ENCODE peak calls at places on chromosomes 3 and 15, in six cellular contexts. M is IMR-90, W is mesendoderm, B is H9, R is neuronal stem cell, O is H1. P is an unnamed sample.

GRCh38 chr3:15276028-15276717 is 56.2 kb downstream of the SH3BP5 start:
- DNase-seq in M (no peak), W (no peak), B (no peak), R (no peak), O (no peak), P (peak)

GRCh38 chr3:166291510-166291909 is 454.3 kb upstream of the BCHE start:
- DNase-seq in M (no peak), W (peak), B (peak), R (no peak), O (peak), P (no peak)

GRCh38 chr15:77071338-77072223 is 672 bp upstream of the TSPAN3 start:
- DNase-seq in M (no peak), W (no peak), B (no peak), R (no peak), O (no peak), P (no peak)

GRCh38 chr15:85730001-85730820 is 64.5 kb downstream of the KLHL25 start:
- DNase-seq in M (peak), W (peak), B (no peak), R (peak), O (no peak), P (peak)

GRCh38 chr3:12974819-12975218 is 98.4 kb downstream of the IQSEC1 start:
- DNase-seq in M (no peak), W (no peak), B (no peak), R (no peak), O (no peak), P (no peak)

GRCh38 chr3:138862924-138863775 is 28.4 kb upstream of the PIK3CB start:
- DNase-seq in M (peak), W (peak), B (peak), R (no peak), O (no peak), P (peak)

GRCh38 chr3:29186131-29186599 is 94.7 kb upstream of the RBMS3 start:
- DNase-seq in M (peak), W (no peak), B (no peak), R (no peak), O (no peak), P (no peak)

GRCh38 chr15:80404057-80404718 is at the start of gene ARNT2:
- DNase-seq in M (peak), W (peak), B (peak), R (peak), O (no peak), P (no peak)

GRCh38 chr15:27656296-27656987 is 442.7 kb downstream of the OCA2 start:
- DNase-seq in M (no peak), W (no peak), B (no peak), R (no peak), O (no peak), P (no peak)

GRCh38 chr15:38627684-38628277 is 63.2 kb upstream of the RASGRP1 start:
- DNase-seq in M (no peak), W (no peak), B (no peak), R (no peak), O (no peak), P (no peak)

DNA sequence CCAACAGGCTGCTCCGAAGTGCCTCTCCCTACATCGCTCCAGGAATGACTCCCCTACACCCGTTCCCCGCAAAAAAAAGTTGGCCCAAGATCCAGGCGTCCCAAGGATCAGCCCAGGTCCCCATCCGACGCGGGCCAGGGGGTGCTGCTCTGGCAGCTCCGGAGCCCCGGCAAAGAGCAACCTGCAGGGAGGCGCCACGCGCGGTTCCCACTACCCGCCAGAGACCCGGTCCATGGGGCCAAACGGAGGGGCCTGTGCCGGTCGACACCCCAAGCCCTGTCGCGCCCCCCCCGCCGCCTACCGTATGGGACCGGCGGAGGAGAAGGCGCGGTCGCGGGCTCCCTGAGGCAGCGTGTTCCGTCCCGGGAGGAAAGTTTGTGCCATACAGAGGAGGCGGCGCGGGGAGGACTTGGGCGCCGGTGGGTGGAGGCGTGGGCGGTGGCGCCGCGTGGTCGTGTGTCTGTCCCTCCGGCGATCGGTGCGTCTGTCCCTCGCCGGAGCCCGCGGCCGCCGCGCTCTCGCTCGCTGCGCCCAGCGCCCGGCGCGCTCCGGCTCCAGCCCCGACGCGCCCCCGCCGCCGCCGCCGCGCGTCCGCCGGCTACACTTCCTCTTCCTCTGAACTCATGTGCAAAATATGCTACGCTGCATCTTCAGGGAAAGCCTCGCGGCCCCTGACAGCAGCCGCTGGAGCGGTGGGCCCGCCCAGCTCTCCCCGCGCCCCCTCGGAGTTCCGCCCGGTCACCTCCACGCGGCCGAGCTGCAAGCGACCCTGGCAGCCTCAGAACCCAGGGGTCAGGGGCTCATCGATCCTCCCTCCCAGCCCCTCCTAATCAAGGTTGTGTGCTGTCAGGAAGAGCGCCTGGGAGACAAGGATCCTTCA is at the start of gene RFTN1:
- DNase-seq in M (peak), W (peak), B (peak), R (peak), O (no peak), P (peak)
- H3K23ac ChIP-seq in M (peak), W (no peak), B (no peak), R (peak), O (no peak), P (no peak)

GRCh38 chr15:25797035-25797434 is 66.1 kb downstream of the ATP10A start:
- DNase-seq in M (no peak), W (no peak), B (no peak), R (no peak), O (no peak), P (no peak)
- H3K4me2 ChIP-seq in M (no peak), W (no peak), B (no peak), R (no peak), O (no peak), P (no peak)

GRCh38 chr15:65184305-65184943 is 718 bp downstream of the CLPX start:
- DNase-seq in M (peak), W (peak), B (peak), R (peak), O (no peak), P (peak)
- H3K23ac ChIP-seq in M (peak), W (no peak), B (no peak), R (peak), O (no peak), P (no peak)

DNA sequence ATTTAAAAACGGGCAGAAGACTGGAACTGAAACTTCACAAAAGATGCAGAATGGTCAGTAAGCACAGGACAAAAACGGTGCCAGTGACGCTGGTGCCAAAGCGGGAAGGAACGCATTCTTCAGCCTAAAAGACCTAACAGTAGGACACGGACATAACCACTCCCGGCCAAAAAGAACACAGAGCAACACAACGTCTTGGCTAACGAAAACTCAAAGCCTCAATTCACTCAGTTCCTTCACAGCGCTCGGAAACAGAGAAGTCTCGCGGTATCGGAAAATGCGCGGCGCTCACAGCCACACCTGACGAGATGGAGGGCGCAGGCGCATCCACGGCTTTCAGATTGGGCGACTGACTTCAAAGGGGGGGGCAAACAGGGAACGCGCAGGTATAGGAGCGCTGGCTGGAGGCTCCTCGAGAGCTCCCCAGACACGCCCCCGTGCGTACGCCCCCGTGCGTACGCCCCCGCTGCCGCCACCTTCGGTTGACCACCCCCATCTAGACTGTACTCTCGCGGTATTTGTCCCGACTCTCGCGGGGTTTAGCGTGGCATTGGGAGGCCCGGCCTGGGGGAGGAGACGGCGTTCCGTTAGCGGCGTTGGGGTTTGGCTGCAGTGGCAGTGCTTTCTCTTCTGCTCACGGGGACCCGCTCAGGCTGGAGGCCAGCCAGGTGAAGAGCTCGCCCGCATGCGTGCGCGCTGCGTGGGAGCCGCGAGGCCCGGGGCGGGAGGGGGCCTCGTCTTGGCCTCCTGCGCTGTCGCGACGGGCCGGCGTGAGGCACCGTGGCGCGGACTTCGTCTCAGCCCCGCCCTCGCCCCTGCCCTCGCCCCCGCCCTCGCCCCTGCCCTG is at the start of gene NKTR:
- DNase-seq in M (peak), W (peak), B (peak), R (peak), O (peak), P (peak)
- H3K4me2 ChIP-seq in M (peak), W (peak), B (peak), R (peak), O (peak), P (peak)

DNA sequence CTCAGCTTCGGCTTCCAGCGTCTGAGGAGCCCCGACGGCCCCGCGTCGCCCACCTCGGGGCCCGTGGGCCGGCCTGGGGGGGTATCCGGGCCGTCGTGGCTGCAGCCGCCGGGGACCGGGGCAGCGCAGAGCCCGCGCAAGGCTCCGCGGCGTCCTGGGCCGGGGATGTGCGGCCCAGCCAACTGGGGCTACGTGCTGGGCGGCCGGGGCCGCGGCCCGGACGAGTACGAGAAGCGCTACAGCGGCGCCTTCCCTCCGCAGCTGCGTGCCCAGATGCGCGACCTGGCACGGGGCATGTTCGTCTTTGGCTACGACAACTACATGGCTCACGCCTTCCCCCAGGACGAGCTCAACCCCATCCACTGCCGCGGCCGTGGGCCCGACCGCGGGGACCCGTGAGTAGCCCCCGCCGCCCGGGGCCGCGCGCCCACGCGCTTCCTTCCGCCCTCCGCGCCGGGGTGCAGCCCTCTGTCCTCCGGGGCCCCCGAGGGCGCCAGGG is 462 bp downstream of the EDEM1 start:
- DNase-seq in M (peak), W (peak), B (peak), R (no peak), O (no peak), P (peak)
- H3K23ac ChIP-seq in M (peak), W (peak), B (no peak), R (peak), O (no peak), P (no peak)